ENCODE peak calls at places on chromosome 3, in four cellular contexts. F is A549, Z is tibial artery, G is lower lobe of right lung. P is an unnamed sample.
A peak's percentile ranks its signal among the peaks of the same experiment; 100 is the strongest.

GRCh38 chr3:30952786-30953185 is 58.3 kb upstream of the GADL1 start:
- DNase-seq in Z (no peak), F (no peak), G (no peak), P (no peak)

GRCh38 chr3:39531681-39532080 is 64.2 kb downstream of the MOBP start:
- DNase-seq in G (no peak), F (peak; percentile 64), Z (no peak), P (peak; percentile 62)

GRCh38 chr3:155629006-155629405 is 115.9 kb downstream of the PLCH1 start:
- DNase-seq in G (no peak), Z (no peak), F (no peak), P (no peak)

GRCh38 chr3:182909318-182910040 is 70.9 kb downstream of the DCUN1D1 start:
- DNase-seq in G (no peak), F (peak; percentile 6), Z (no peak), P (no peak)

GRCh38 chr3:85074003-85074402 is 115.2 kb downstream of the CADM2 start:
- DNase-seq in G (no peak), Z (no peak), F (no peak), P (no peak)

GRCh38 chr3:141845407-141846049 is 30.9 kb upstream of the ATP1B3 start:
- DNase-seq in Z (no peak), G (no peak), F (no peak), P (no peak)

GRCh38 chr3:90132220-90132619 is 1024.8 kb downstream of the EPHA3 start:
- DNase-seq in Z (no peak), G (no peak), F (no peak), P (no peak)

GRCh38 chr3:159448902-159449301 is 539.7 kb upstream of the IL12A start:
- DNase-seq in Z (no peak), F (no peak), G (no peak), P (no peak)

DNA sequence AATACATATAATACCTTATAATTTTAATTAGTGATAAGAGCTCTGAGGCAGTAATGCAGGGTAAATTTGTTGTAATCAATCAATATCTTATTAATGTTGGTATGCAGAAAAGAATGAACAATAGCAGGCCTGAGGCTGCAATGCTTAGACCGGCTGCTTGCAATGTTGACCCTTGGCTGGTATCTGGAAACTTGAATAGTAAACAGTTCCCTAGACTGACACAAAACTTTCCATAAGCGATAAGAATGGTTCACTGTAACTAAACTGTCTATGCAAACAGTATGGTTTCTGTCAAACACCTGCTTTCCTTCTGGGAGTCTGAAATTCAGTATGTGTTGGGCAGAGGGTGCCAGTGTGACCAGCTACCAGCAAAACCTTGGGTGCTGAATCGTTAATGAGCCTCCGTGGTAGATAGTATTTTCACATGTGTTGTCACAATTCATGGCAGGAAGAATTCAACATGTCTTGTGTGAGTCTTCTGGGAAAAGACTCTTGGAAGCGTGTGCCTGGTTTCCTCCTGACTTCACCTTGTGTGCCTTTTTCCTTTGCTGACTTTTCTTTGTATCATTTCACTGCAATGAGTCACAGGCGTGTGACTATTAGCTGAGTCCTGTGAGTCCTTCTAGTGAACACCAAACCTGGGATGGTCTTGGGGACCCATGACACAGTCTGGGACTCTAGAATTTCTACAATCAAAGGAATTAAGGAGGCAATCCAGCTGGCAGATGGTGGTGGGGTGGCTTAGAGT is 30.7 kb upstream of the CLRN1 start:
- DNase-seq in Z (no peak), F (no peak), G (no peak), P (no peak)
- TF ChIP-seq CTCF in Z (no peak), F (no peak), G (no peak), P (no peak)

DNA sequence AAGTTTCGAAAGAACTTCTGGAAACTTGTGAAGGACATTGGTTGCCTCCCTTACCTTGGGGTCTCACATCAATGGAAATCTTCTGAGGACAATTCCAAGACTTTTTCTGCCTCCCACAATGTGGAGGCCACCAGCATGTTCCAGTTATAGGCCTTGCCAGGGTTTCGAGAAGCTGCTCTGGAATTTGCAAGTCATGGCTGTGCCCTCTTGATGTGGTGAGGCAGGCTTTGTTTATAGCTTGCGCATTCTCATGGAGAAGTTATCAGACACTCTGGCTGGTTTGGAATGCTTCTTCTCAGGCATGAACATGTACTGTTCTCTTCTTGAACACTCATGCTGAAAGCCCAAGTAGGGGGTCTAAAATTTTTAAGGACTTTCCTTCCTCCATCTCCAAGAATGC is 4.1 kb downstream of the CXCR6 start:
- DNase-seq in G (no peak), F (no peak), Z (no peak), P (no peak)
- H3K27ac ChIP-seq in G (no peak overlapping the region), F (no peak overlapping the region), Z (no peak overlapping the region), P (no peak overlapping the region)

GRCh38 chr3:174397848-174398247 is 461.3 kb upstream of the NAALADL2 start:
- DNase-seq in G (no peak), F (peak; percentile 10), Z (no peak), P (peak; percentile 10)
- TF ChIP-seq CTCF in G (peak; percentile 43), F (peak; percentile 16), Z (peak; percentile 30), P (peak; percentile 46)

GRCh38 chr3:61875073-61875472 is 313.7 kb downstream of the PTPRG start:
- DNase-seq in G (no peak), Z (no peak), F (no peak), P (no peak)

GRCh38 chr3:61876797-61877196 is 315.4 kb downstream of the PTPRG start:
- DNase-seq in Z (no peak), F (no peak), G (no peak), P (no peak)

GRCh38 chr3:61875976-61876671 is 314.8 kb downstream of the PTPRG start:
- DNase-seq in F (no peak), Z (no peak), G (no peak), P (no peak)

GRCh38 chr3:61877359-61877770 is 316.0 kb downstream of the PTPRG start:
- DNase-seq in F (no peak), Z (no peak), G (no peak), P (no peak)

GRCh38 chr3:61875488-61875887 is 314.1 kb downstream of the PTPRG start:
- DNase-seq in Z (no peak), G (no peak), F (no peak), P (no peak)
- H3K27ac ChIP-seq in Z (no peak overlapping the region), G (no peak overlapping the region), F (no peak overlapping the region), P (no peak overlapping the region)

P was measured in RWPE1.